ENCODE peak calls at places on chromosomes 13 and 19, in six cellular contexts. N is NCI-H1105; D is stimulated activated naive CD8-positive, alpha-beta T cell treated with anti-CD3 and anti-CD28 coated beads, Interleukin-15, amount 100 ng/mL, for 72 hours; J is HFF-Myc; W is PC-9; C is GM23248. S is an unnamed sample.

GRCh38 chr13:110138700-110139036 is 168.3 kb downstream of the COL4A1 start:
- DNase-seq in C (no peak), J (no peak), D (no peak), W (no peak), N (no peak), S (no peak)

GRCh38 chr19:56110515-56111448 is 10.3 kb downstream of the ZNF787 start:
- DNase-seq in W (peak), N (no peak), D (no peak), C (no peak), J (no peak), S (peak)

GRCh38 chr13:41099986-41100385 is 32.6 kb downstream of the KBTBD6 start:
- DNase-seq in J (no peak), C (no peak), D (no peak), N (no peak), W (no peak), S (no peak)

GRCh38 chr13:46846736-46847135 is 49.8 kb upstream of the ESD start:
- DNase-seq in C (peak), N (no peak), W (no peak), J (no peak), D (no peak), S (no peak)

GRCh38 chr13:51638497-51638871 is 54.2 kb downstream of the WDFY2 start:
- DNase-seq in J (no peak), N (no peak), W (no peak), D (no peak), C (peak), S (no peak)

GRCh38 chr19:42042455-42043170 is 27.4 kb downstream of the GRIK5 start:
- DNase-seq in W (no peak), N (no peak), J (no peak), C (no peak), D (no peak), S (no peak)

GRCh38 chr13:32140109-32140508 is 108.5 kb downstream of the FRY start:
- DNase-seq in C (no peak), D (no peak), J (no peak), N (no peak), W (no peak), S (no peak)

GRCh38 chr13:101916108-101916757 is 463.8 kb downstream of the ITGBL1 start:
- DNase-seq in N (peak), D (no peak), W (no peak), J (no peak), C (peak), S (no peak)

GRCh38 chr13:43835701-43836100 is 43.8 kb downstream of the CCDC122 start:
- DNase-seq in N (no peak), D (no peak), C (peak), W (no peak), J (no peak), S (no peak)

GRCh38 chr19:14081797-14082674 is 3.5 kb downstream of the C19orf67 start:
- DNase-seq in C (peak), D (peak), N (no peak), J (no peak), W (no peak), S (peak)

GRCh38 chr13:67023088-67023893 is 206.8 kb downstream of the PCDH9 start:
- DNase-seq in N (peak), C (no peak), J (peak), D (no peak), W (peak), S (no peak)

GRCh38 chr13:32894589-32895001 is 121.6 kb upstream of the KL start:
- DNase-seq in D (no peak), J (no peak), W (no peak), C (peak), N (no peak), S (no peak)

GRCh38 chr13:112065867-112066623 is 904 bp upstream of the SOX1 start:
- DNase-seq in N (no peak), C (no peak), W (no peak), J (no peak), D (no peak), S (no peak)

GRCh38 chr13:29693297-29693945 is 97.9 kb upstream of the SLC7A1 start:
- DNase-seq in D (no peak), N (no peak), W (peak), J (no peak), C (no peak), S (peak)

GRCh38 chr19:20664917-20665781 is 3.8 kb upstream of the ZNF626 start:
- DNase-seq in C (peak), N (no peak), D (no peak), W (no peak), J (no peak), S (peak)

GRCh38 chr19:55467236-55468053 is 2.9 kb upstream of the C19orf85 start:
- DNase-seq in D (peak), W (peak), J (no peak), C (peak), N (no peak), S (peak)

GRCh38 chr13:35470671-35471465 is 5.6 kb downstream of the MAB21L1 start:
- DNase-seq in D (no peak), C (peak), W (peak), J (no peak), N (no peak), S (no peak)

GRCh38 chr13:42807866-42808265 is 26.5 kb downstream of the FAM216B start:
- DNase-seq in J (no peak), C (peak), D (no peak), N (no peak), W (peak), S (no peak)

GRCh38 chr19:31231181-31231580 is 118.1 kb downstream of the TSHZ3 start:
- DNase-seq in W (no peak), D (no peak), J (no peak), C (peak), N (no peak), S (no peak)

GRCh38 chr19:4220188-4220587 is 9.1 kb upstream of the EBI3 start:
- DNase-seq in W (no peak), C (no peak), D (no peak), J (no peak), N (no peak), S (no peak)

GRCh38 chr13:89153941-89154340 is 1482.8 kb downstream of the SLITRK5 start:
- DNase-seq in D (no peak), J (no peak), C (no peak), N (no peak), W (no peak), S (no peak)

GRCh38 chr13:106063591-106064308 is 471.7 kb downstream of the EFNB2 start:
- DNase-seq in N (no peak), J (no peak), W (no peak), C (peak), D (no peak), S (no peak)

GRCh38 chr19:3945838-3946237 is 13.0 kb downstream of the NMRK2 start:
- DNase-seq in W (no peak), D (no peak), C (peak), N (no peak), J (no peak), S (no peak)

GRCh38 chr19:15282311-15282705 is 50.0 kb downstream of the BRD4 start:
- DNase-seq in D (no peak), J (no peak), W (no peak), N (peak), C (no peak), S (no peak)

GRCh38 chr19:17424743-17425365 is 5.0 kb downstream of the MVB12A start:
- DNase-seq in N (peak), D (no peak), C (peak), J (no peak), W (no peak), S (peak)

GRCh38 chr13:81493144-81493543 is 1152.2 kb upstream of the SPRY2 start:
- DNase-seq in C (no peak), J (no peak), W (no peak), D (no peak), N (no peak), S (no peak)

GRCh38 chr19:36371886-36372285 is 7.1 kb downstream of the ZFP14 start:
- DNase-seq in C (no peak), J (no peak), D (no peak), N (no peak), W (no peak), S (no peak)

GRCh38 chr13:93146584-93147292 is 79.9 kb upstream of the GPC6 start:
- DNase-seq in W (no peak), N (no peak), J (no peak), C (peak), D (no peak), S (no peak)

GRCh38 chr13:43865892-43866291 is 13.6 kb downstream of the CCDC122 start:
- DNase-seq in W (no peak), J (no peak), D (no peak), C (peak), N (no peak), S (no peak)

GRCh38 chr19:47158367-47158791 is 27.7 kb downstream of the SAE1 start:
- DNase-seq in J (no peak), D (no peak), N (no peak), C (no peak), W (no peak), S (no peak)

GRCh38 chr13:98349731-98350305 is 172.7 kb upstream of the RNF113B start:
- DNase-seq in W (peak), D (no peak), J (no peak), C (no peak), N (no peak), S (no peak)

GRCh38 chr13:55000844-55001243 is 1972.2 kb downstream of the OLFM4 start:
- DNase-seq in C (no peak), N (no peak), W (no peak), D (no peak), J (no peak), S (no peak)

GRCh38 chr19:49490287-49491029 is 3.0 kb downstream of the RPL13A start:
- DNase-seq in D (no peak), J (no peak), C (no peak), W (no peak), N (no peak), S (no peak)

GRCh38 chr13:100881291-100881864 is 206.8 kb upstream of the TMTC4 start:
- DNase-seq in N (no peak), J (no peak), C (peak), W (no peak), D (no peak), S (no peak)

GRCh38 chr19:45791744-45792481 is 732 bp downstream of the DMWD start:
- DNase-seq in C (peak), W (no peak), J (no peak), N (no peak), D (peak), S (no peak)

GRCh38 chr13:78701383-78701782 is 42.4 kb upstream of the OBI1 start:
- DNase-seq in D (no peak), W (no peak), J (no peak), N (no peak), C (no peak), S (no peak)